ENCODE peak calls at places on chromosome 21, in ten cellular contexts. T is CD4-positive, alpha-beta T cell; D is K562; L is glutamatergic neuron; E is astrocyte; X is tibial artery; W is mammary epithelial cell; K is ascending aorta; H is neural crest cell; P is endothelial cell of umbilical vein. J is an unnamed sample.

GRCh38 chr21:32413697-32414578 is 1.4 kb downstream of the EVA1C start:
- DNase-seq in T (no peak), D (no peak), L (no peak), E (peak; percentile 61), X (peak; percentile 41), W (peak; percentile 46), K (no peak), H (no peak), P (peak; percentile 68), J (no peak)

GRCh38 chr21:36966066-36966845 is at the start of gene HLCS:
- DNase-seq in T (peak; percentile 59), D (peak; percentile 94), L (peak; percentile 66), E (peak; percentile 31), X (peak; percentile 51), W (peak; percentile 69), K (no peak), H (peak; percentile 40), P (peak; percentile 28), J (no peak)

GRCh38 chr21:39788383-39788782 is 43.4 kb downstream of the IGSF5 start:
- DNase-seq in T (no peak), D (peak; percentile 28), L (peak; percentile 63), E (peak; percentile 92), X (peak; percentile 38), W (peak; percentile 71), K (no peak), H (peak; percentile 70), P (peak; percentile 70), J (no peak)

GRCh38 chr21:42747267-42747701 is 93.9 kb downstream of the PDE9A start:
- DNase-seq in T (no peak), D (no peak), L (no peak), E (no peak), X (no peak), W (no peak), K (no peak), H (no peak), P (no peak), J (no peak)

GRCh38 chr21:21003701-21004100 is 5.5 kb downstream of the NCAM2 start:
- DNase-seq in T (no peak), D (peak; percentile 53), L (no peak), E (no peak), X (no peak), W (no peak), K (no peak), H (no peak), P (peak; percentile 6), J (no peak)

GRCh38 chr21:38454161-38454560 is 44.1 kb downstream of the ERG start:
- DNase-seq in T (no peak), D (no peak), L (no peak), E (no peak), X (no peak), W (no peak), K (no peak), H (no peak), P (no peak), J (no peak)

GRCh38 chr21:31161157-31161556 is 122.9 kb upstream of the KRTAP19-8 start:
- DNase-seq in T (no peak), D (no peak), L (no peak), E (peak; percentile 77), X (no peak), W (peak; percentile 71), K (no peak), H (peak; percentile 16), P (no peak), J (no peak)

GRCh38 chr21:10273196-10273595 is 248.2 kb upstream of the TPTE start:
- DNase-seq in T (no peak), D (no peak), L (no peak), E (no peak), X (no peak), W (no peak), K (no peak), H (no peak), P (peak; percentile 21), J (no peak)

GRCh38 chr21:32338209-32338921 is 39.7 kb downstream of the MRAP start:
- DNase-seq in T (no peak), D (no peak), L (no peak), E (no peak), X (no peak), W (no peak), K (no peak), H (no peak), P (no peak), J (no peak)

GRCh38 chr21:16195476-16195875 is 465.7 kb downstream of the USP25 start:
- DNase-seq in T (no peak), D (no peak), L (no peak), E (peak; percentile 71), X (no peak), W (peak; percentile 25), K (no peak), H (no peak), P (peak; percentile 57), J (no peak)

GRCh38 chr21:32387151-32387550 is 5.7 kb downstream of the URB1 start:
- DNase-seq in T (no peak), D (no peak), L (no peak), E (no peak), X (no peak), W (no peak), K (no peak), H (no peak), P (no peak), J (no peak)

DNA sequence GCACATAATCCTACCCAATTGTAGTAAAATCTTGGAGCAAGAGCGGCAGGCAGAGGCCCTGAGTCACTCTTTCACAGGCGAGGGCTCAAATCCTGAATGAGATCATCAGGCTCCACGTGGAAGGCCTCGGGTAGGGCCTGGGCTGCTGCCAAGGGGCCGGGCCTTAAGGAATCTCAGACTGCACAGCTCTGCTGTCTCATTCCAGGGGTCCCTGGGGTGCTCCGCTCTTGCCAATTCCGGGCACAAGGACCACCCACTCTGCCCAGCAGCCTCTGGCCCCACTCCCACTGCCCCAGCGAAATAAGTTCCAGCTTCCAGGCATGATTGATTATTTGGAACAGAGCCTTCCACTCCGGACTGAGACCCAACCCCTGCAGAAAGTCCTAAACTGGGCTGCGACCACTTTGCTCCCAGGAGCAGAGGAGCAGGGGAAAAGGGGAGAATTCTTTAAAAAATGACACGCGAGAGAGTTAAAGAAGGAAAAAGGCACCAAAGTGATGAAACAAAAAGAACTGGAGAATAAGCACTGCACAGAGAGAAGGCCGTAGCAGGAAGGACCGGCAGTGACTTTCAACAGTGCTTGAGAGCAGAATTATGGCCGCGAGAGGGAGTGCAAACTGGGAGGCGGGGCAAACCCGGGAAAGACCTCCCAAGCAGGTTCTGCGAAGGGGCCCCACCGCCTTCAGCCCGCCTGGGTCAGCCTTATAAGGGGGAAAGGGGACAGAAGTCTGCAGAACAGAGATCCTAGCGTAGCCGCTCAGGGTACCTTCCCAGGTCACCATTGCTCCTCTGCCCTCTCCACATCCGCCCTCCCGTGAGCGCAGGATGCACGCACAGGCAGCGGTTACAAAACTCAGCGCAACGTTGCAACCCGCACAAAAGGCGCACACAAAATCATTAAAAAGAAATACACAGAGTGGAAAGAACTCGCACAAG is 2.0 kb downstream of the ADAMTS1 start:
- DNase-seq in T (no peak), D (no peak), L (peak; percentile 74), E (peak; percentile 91), X (peak; percentile 94), W (peak; percentile 91), K (peak; percentile 82), H (peak; percentile 68), P (peak; percentile 94), J (peak; percentile 82)
- TF ChIP-seq CTCF in T (no peak), D (no peak), L (no peak), E (peak; percentile 20), X (peak; percentile 28), W (no peak), K (peak; percentile 43), H (peak; percentile 52), P (peak; percentile 34), J (peak; percentile 28)

DNA sequence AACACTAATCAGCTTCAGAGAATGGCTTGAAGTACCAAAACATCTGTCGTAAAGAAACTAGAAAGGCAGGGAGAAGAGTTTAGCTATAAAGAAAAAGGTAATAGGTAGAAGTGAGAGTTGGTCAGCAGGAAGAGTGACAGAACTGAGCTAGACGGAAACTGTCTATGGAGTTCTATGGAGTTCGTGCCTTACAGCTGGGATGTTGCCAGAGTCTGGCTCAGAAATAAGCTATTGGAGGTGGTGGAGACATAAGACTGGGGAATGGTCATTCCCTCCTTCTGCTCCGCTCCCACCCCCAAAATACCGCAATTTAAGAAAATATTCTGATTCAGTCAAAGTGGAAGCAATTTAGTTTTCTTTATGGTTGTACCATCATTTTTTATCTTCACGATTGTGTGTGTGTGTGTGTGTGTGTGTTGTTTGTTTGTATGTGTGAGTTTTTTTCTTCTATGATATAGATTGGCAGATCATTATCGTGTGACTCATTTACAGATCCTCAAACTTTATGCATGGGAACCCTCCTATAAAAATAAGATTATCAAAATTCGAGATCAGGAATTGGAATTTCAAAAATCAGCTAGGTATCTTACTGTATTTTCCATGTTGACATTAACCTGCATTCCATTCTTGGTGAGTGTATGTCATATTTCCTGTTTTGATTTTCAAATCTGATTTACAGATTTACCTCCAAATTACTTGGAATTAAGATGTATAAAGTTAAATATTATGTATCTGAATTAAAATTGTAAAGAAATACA is 79.0 kb downstream of the HSPA13 start:
- DNase-seq in T (no peak), D (no peak), L (no peak), E (no peak), X (no peak), W (no peak), K (no peak), H (no peak), P (peak; percentile 3), J (no peak)
- TF ChIP-seq CTCF in T (no peak), D (no peak), L (no peak), E (no peak), X (no peak), W (no peak), K (no peak), H (no peak), P (no peak), J (no peak)

DNA sequence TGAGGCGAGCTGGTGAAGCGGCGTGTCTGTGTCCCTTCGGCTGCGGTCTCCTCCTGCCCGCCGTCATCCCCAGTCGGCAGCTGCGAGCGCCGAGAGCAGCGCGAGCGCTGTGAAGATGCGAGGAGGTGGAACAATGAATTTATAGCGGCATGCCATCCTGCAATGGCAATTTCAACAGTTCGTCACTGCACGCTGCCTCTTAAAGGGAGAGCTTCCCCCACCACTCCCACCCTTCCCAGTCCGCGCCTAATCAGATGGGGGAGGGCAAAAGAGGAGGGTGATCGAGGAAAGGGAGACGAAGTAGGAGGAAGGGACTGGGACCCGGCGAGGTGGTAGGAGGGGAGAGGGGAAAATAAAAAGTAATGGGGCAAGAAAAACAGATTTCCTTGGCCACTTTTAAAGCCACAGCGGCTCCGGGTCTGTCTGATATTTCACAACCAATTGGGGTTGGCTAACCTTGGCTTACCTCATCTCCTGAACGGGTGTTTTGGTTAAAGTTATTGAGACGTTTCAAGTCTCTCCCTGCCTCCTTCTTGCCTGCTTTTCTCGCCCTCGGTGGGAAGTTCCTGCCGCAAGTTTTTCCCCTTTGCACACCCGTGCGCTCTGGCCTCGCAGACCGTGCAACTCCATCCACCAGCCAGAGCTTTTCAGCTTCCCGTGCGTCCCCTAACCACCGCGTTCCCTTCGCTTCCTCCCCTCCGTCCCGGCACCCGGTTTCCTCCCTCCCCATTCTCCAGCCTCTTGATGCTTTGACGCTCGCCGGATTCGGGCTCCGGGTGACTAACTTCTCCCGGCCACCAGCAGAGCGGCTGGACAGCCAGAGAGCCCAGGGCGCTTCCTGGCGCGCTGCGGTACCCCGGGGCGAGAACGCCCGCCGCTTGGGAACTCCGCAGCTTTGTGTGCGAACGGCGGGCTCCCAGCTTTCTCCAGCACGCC is at the start of gene ADAMTS5:
- DNase-seq in T (no peak), D (no peak), L (peak; percentile 73), E (peak; percentile 43), X (peak; percentile 59), W (peak; percentile 59), K (no peak), H (peak; percentile 37), P (peak; percentile 15), J (no peak)
- TF ChIP-seq CTCF in T (no peak), D (no peak), L (no peak), E (no peak), X (no peak), W (no peak), K (no peak), H (no peak), P (no peak), J (no peak)

GRCh38 chr21:17391811-17392340 is 121.0 kb upstream of the CXADR start:
- DNase-seq in T (no peak), D (no peak), L (no peak), E (no peak), X (no peak), W (no peak), K (no peak), H (no peak), P (no peak), J (no peak)
- TF ChIP-seq CTCF in T (no peak), D (no peak), L (no peak), E (no peak), X (no peak), W (no peak), K (no peak), H (no peak), P (no peak), J (no peak)

J was measured in thoracic aorta.